ENCODE peak calls at places on chromosomes 16 and 17, in five cellular contexts. Y, W, D, U and J are unnamed samples.

GRCh38 chr17:17729620-17730249 is 48.5 kb downstream of the RAI1 start:
- DNase-seq in W (peak), U (peak), Y (peak), D (peak), J (peak)

GRCh38 chr16:16027728-16028310 is 78.4 kb downstream of the ABCC1 start:
- DNase-seq in Y (no peak), W (no peak), U (no peak), D (no peak), J (no peak)

GRCh38 chr17:72955391-72956140 is 136.9 kb downstream of the SLC39A11 start:
- DNase-seq in W (no peak), U (no peak), D (no peak), Y (no peak), J (no peak)

GRCh38 chr17:50129946-50130777 is at the start of gene SAMD14:
- DNase-seq in D (no peak), W (peak), U (peak), Y (peak), J (no peak)

GRCh38 chr17:45739786-45740185 is 44.3 kb upstream of the CRHR1 start:
- DNase-seq in W (no peak), U (no peak), Y (no peak), D (no peak), J (no peak)

GRCh38 chr17:19533718-19534561 is at the start of gene SLC47A1:
- DNase-seq in U (no peak), Y (peak), W (peak), D (no peak), J (peak)

GRCh38 chr16:70302745-70303144 is 3.8 kb downstream of the DDX19B start:
- DNase-seq in D (no peak), Y (no peak), W (no peak), U (no peak), J (no peak)

GRCh38 chr17:21272250-21272649 is 12.3 kb upstream of the MAP2K3 start:
- DNase-seq in D (no peak), Y (no peak), W (no peak), U (no peak), J (no peak)

GRCh38 chr16:4239682-4240175 is 2.2 kb downstream of the SRL start:
- DNase-seq in D (no peak), U (no peak), W (no peak), Y (no peak), J (no peak)

GRCh38 chr17:1947229-1947742 is 77.8 kb downstream of the RTN4RL1 start:
- DNase-seq in W (no peak), Y (no peak), D (no peak), U (no peak), J (no peak)